ENCODE peak calls at places on chromosome 12, in six cellular contexts. V is A549, I is IMR-90, F is HepG2, M is GM12878, J is K562. L is an unnamed sample.

GRCh38 chr12:50017653-50018052 is 7.6 kb downstream of the RACGAP1 start:
- DNase-seq in V (no peak), I (peak), F (no peak), M (no peak), J (no peak), L (no peak)

GRCh38 chr12:49046129-49046895 is 14.3 kb downstream of the KMT2D start:
- DNase-seq in V (no peak), I (no peak), F (no peak), M (no peak), J (no peak), L (no peak)

GRCh38 chr12:22709292-22709691 is 84.3 kb downstream of the ETNK1 start:
- DNase-seq in V (peak), I (no peak), F (peak), M (peak), J (peak), L (peak)

GRCh38 chr12:41224066-41224465 is 35.9 kb downstream of the PDZRN4 start:
- DNase-seq in V (no peak), I (no peak), F (no peak), M (no peak), J (no peak), L (no peak)

GRCh38 chr12:27820564-27820963 is 40.5 kb upstream of the MANSC4 start:
- DNase-seq in V (no peak), I (no peak), F (no peak), M (no peak), J (no peak), L (no peak)

GRCh38 chr12:28191018-28191595 is 851 bp downstream of the CCDC91 start:
- DNase-seq in V (no peak), I (peak), F (no peak), M (no peak), J (peak), L (peak)

GRCh38 chr12:96177013-96177412 is 17.2 kb upstream of the ELK3 start:
- DNase-seq in V (no peak), I (peak), F (no peak), M (no peak), J (no peak), L (no peak)

GRCh38 chr12:96155781-96156180 is 38.4 kb upstream of the ELK3 start:
- DNase-seq in V (no peak), I (no peak), F (no peak), M (no peak), J (no peak), L (no peak)

GRCh38 chr12:52045794-52046199 is 5.4 kb upstream of the NR4A1 start:
- DNase-seq in V (peak), I (no peak), F (no peak), M (no peak), J (no peak), L (no peak)

GRCh38 chr12:9344540-9344939 is 136.3 kb upstream of the PZP start:
- DNase-seq in V (no peak), I (no peak), F (no peak), M (no peak), J (no peak), L (no peak)

GRCh38 chr12:45655186-45655585 is 74.3 kb upstream of the ARID2 start:
- DNase-seq in V (peak), I (peak), F (peak), M (no peak), J (no peak), L (peak)

GRCh38 chr12:1162083-1162760 is 171.2 kb downstream of the ERC1 start:
- DNase-seq in V (no peak), I (no peak), F (no peak), M (no peak), J (no peak), L (no peak)

GRCh38 chr12:117583677-117584076 is 222.3 kb upstream of the NOS1 start:
- DNase-seq in V (no peak), I (no peak), F (no peak), M (no peak), J (no peak), L (no peak)

GRCh38 chr12:180445-180844 is 33.5 kb downstream of the SLC6A12 start:
- DNase-seq in V (no peak), I (peak), F (no peak), M (peak), J (no peak), L (no peak)

GRCh38 chr12:52633383-52633782 is 15.0 kb upstream of the KRT73 start:
- DNase-seq in V (no peak), I (no peak), F (no peak), M (no peak), J (no peak), L (no peak)

GRCh38 chr12:77325505-77325904 is 260.1 kb upstream of the E2F7 start:
- DNase-seq in V (no peak), I (no peak), F (no peak), M (no peak), J (no peak), L (peak)

GRCh38 chr12:79818856-79819255 is 116.0 kb downstream of the PPP1R12A start:
- DNase-seq in V (no peak), I (no peak), F (no peak), M (no peak), J (no peak), L (no peak)

GRCh38 chr12:46553911-46554310 is 181.3 kb upstream of the SLC38A2 start:
- DNase-seq in V (no peak), I (peak), F (no peak), M (no peak), J (no peak), L (no peak)

GRCh38 chr12:68827895-68828294 is 19.9 kb downstream of the MDM2 start:
- DNase-seq in V (no peak), I (no peak), F (no peak), M (no peak), J (no peak), L (no peak)

GRCh38 chr12:67517181-67517887 is 131.2 kb upstream of the DYRK2 start:
- DNase-seq in V (peak), I (no peak), F (no peak), M (no peak), J (no peak), L (no peak)

GRCh38 chr12:131753757-131754156 is 42.9 kb downstream of the SFSWAP start:
- DNase-seq in V (no peak), I (no peak), F (no peak), M (no peak), J (no peak), L (no peak)

GRCh38 chr12:15797818-15798217 is 8.6 kb upstream of the EPS8 start:
- DNase-seq in V (no peak), I (no peak), F (peak), M (no peak), J (no peak), L (no peak)

GRCh38 chr12:10366875-10367274 is 23.0 kb downstream of the KLRK1 start:
- DNase-seq in V (peak), I (no peak), F (peak), M (no peak), J (no peak), L (no peak)

GRCh38 chr12:56020437-56021189 is at the start of gene IKZF4:
- DNase-seq in V (no peak), I (peak), F (no peak), M (no peak), J (peak), L (no peak)

GRCh38 chr12:25979059-25979458 is 20.6 kb downstream of the RASSF8 start:
- DNase-seq in V (no peak), I (no peak), F (no peak), M (no peak), J (no peak), L (no peak)

GRCh38 chr12:132955933-132956725 is at the start of gene ZNF605:
- DNase-seq in V (peak), I (peak), F (peak), M (peak), J (peak), L (peak)

GRCh38 chr12:16272222-16272621 is 5.3 kb downstream of the SLC15A5 start:
- DNase-seq in V (no peak), I (peak), F (no peak), M (no peak), J (no peak), L (no peak)

GRCh38 chr12:82057770-82058169 is 298.6 kb upstream of the PPFIA2 start:
- DNase-seq in V (no peak), I (no peak), F (no peak), M (no peak), J (no peak), L (no peak)

GRCh38 chr12:57157588-57158173 is 10.3 kb upstream of the LRP1-AS start:
- DNase-seq in V (no peak), I (no peak), F (no peak), M (no peak), J (no peak), L (no peak)

GRCh38 chr12:107442593-107442992 is 243.0 kb upstream of the PWP1 start:
- DNase-seq in V (no peak), I (peak), F (no peak), M (no peak), J (no peak), L (no peak)

GRCh38 chr12:48316491-48316890 is 34.2 kb downstream of the ZNF641 start:
- DNase-seq in V (no peak), I (no peak), F (no peak), M (no peak), J (no peak), L (no peak)

GRCh38 chr12:122139266-122139665 is 34.8 kb downstream of the IL31 start:
- DNase-seq in V (no peak), I (no peak), F (no peak), M (no peak), J (no peak), L (no peak)

GRCh38 chr12:123859035-123859434 is 96.9 kb downstream of the DNAH10 start:
- DNase-seq in V (no peak), I (no peak), F (no peak), M (no peak), J (no peak), L (no peak)

GRCh38 chr12:101564912-101565311 is 29.9 kb upstream of the MYBPC1 start:
- DNase-seq in V (peak), I (no peak), F (no peak), M (no peak), J (peak), L (no peak)

GRCh38 chr12:52198454-52199215 is 6.8 kb upstream of the KRT80 start:
- DNase-seq in V (no peak), I (no peak), F (no peak), M (no peak), J (no peak), L (no peak)

GRCh38 chr12:124909831-124910560 is 4.5 kb downstream of the UBC start:
- DNase-seq in V (peak), I (peak), F (no peak), M (no peak), J (no peak), L (no peak)

GRCh38 chr12:113385282-113385882 is 18.3 kb downstream of the SDS start:
- DNase-seq in V (no peak), I (no peak), F (no peak), M (peak), J (no peak), L (no peak)

GRCh38 chr12:104219361-104219892 is 3.8 kb downstream of the TXNRD1 start:
- DNase-seq in V (peak), I (peak), F (peak), M (no peak), J (no peak), L (no peak)

GRCh38 chr12:2680676-2681039 is 114.1 kb upstream of the FKBP4 start:
- DNase-seq in V (no peak), I (no peak), F (no peak), M (no peak), J (no peak), L (no peak)

DNA sequence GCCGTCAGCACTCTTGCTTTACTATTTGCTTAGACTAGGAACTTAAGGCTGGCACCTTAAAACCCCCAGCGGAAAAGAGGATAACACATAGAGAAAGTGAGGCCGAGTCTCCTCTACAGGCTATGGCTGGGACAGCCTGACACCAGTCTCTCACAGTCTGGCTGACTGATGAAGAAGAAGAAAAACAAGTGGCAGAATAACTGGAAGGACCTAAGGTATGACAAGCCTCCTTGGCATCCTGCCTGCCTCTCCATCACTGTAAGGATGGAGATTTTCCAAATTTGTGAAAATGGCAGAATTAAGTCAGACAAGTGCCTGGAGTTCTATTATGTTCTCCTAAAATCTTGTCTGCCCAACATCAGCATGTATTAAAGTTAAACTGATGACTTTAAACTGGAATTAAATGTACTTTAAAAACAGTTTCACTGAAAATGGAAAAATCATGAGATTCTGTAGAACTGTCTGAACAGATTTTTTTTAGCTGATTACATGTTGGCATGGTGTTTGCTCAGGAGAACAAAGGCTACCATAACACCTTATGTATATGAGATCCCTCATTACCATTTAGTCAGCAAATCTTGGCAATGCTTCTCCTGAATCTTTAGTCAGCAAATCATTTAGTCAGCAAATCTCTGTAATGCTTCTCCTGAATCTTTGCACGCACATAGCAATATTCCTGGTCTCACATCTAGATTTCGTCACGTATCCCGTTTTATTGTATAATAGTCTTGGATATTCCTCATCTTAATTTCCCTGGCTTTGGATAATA is 140.3 kb upstream of the AEBP2 start:
- DNase-seq in V (no peak), I (no peak), F (no peak), M (no peak), J (no peak), L (no peak)
- TF ChIP-seq BHLHE40 in V (no peak), I (no peak), F (no peak), M (no peak), J (no peak), L (no peak)

DNA sequence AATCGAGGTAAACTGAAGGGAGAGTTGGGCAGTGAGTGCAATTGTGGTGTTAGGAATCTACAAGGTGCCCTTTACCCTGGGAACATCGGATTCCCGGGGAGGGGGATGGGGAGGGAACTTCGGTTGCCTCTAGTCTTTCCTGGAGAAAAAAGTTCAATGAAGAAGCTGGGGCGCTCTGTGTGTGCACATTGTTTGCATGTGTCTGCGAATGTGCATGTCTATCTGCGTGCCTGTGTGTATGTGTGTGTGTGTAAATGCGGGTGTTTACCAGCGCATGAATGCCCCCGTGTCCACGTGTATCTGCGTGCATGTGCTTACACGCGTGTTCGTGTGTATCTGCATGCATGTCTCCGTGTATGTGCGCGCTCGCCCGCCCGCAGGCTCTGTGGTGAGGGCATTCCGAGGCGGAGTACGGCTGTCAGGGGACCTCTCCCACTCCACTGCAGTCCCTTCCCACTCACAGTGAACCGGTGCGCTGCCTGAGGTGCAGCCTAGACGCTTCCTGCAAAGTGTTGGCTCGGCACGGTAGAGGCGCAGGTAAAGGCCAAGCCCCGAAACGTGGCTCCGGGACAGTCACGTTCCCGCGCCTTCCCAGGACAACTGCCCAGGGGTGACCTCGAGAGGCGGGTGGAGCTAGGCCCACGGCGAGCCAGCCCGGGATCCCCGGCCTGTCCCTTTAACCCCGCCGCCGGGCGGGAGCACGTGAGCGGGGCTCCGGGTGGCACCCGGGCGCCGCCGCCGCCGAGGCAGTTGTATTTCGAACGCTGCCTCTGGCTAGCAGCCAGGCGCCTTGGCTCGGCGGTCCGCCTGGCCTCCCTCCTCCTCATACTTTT is 586 bp upstream of the HMGA2 start:
- DNase-seq in V (peak), I (peak), F (peak), M (no peak), J (no peak), L (peak)
- TF ChIP-seq BHLHE40 in V (peak), I (peak), F (peak), M (peak), J (no peak), L (no peak)

GRCh38 chr12:12403264-12404248 is 46.7 kb downstream of the BORCS5 start:
- DNase-seq in V (peak), I (no peak), F (peak), M (no peak), J (no peak), L (no peak)

GRCh38 chr12:12404297-12404696 is 47.4 kb downstream of the BORCS5 start:
- DNase-seq in V (peak), I (no peak), F (no peak), M (no peak), J (no peak), L (no peak)

GRCh38 chr12:12408265-12408690 is 51.4 kb downstream of the BORCS5 start:
- DNase-seq in V (no peak), I (no peak), F (no peak), M (peak), J (no peak), L (no peak)

GRCh38 chr12:12406762-12407161 is 49.9 kb downstream of the BORCS5 start:
- DNase-seq in V (no peak), I (no peak), F (no peak), M (no peak), J (no peak), L (no peak)

GRCh38 chr12:12405882-12406281 is 49.0 kb downstream of the BORCS5 start:
- DNase-seq in V (peak), I (no peak), F (peak), M (no peak), J (no peak), L (no peak)
- TF ChIP-seq BHLHE40 in V (no peak), I (no peak), F (no peak), M (no peak), J (no peak), L (no peak)

GRCh38 chr12:89721291-89721987 is 12.8 kb upstream of the ATP2B1 start:
- DNase-seq in V (no peak), I (no peak), F (no peak), M (peak), J (no peak), L (no peak)
- TF ChIP-seq BHLHE40 in V (no peak), I (no peak), F (no peak), M (no peak), J (no peak), L (no peak)

L was measured in HEK293T.